ENCODE peak calls at places on chromosome 2, in ten cellular contexts. Y is HCT116, H is GM23338, P is GM23248, I is OCI-LY7, Z is PC-9, C is MM.1S, V is PC-3, B is Karpas-422, F is SK-N-SH. A is an unnamed sample. For H3K9me2, the result is how much of the 10 kb centered on the place peaks cover.

GRCh38 chr2:58569460-58570185 is 328.5 kb upstream of the FANCL start:
- DNase-seq in Z (no peak), V (peak), I (no peak), C (no peak), P (peak), H (peak), B (no peak), F (no peak), Y (no peak), A (peak)

GRCh38 chr2:238709324-238709723 is 138.6 kb upstream of the TWIST2 start:
- DNase-seq in H (no peak), Y (no peak), F (no peak), P (peak), C (no peak), Z (no peak), V (no peak), I (no peak), B (no peak), A (no peak)

GRCh38 chr2:128366746-128367511 is 48.3 kb upstream of the HS6ST1 start:
- DNase-seq in Z (no peak), P (no peak), F (no peak), H (no peak), V (no peak), Y (no peak), B (no peak), C (no peak), I (no peak), A (no peak)

GRCh38 chr2:28521663-28522062 is 25.8 kb downstream of the PLB1 start:
- DNase-seq in Y (no peak), C (no peak), Z (no peak), V (no peak), I (no peak), P (no peak), H (no peak), B (no peak), F (no peak), A (no peak)

GRCh38 chr2:239075918-239076727 is 228.2 kb downstream of the TWIST2 start:
- DNase-seq in B (no peak), F (no peak), C (no peak), I (no peak), Z (no peak), V (no peak), H (no peak), P (no peak), Y (no peak), A (no peak)

GRCh38 chr2:54666741-54667639 is 56.5 kb upstream of the EML6 start:
- DNase-seq in V (no peak), P (peak), F (no peak), I (no peak), Y (no peak), H (no peak), Z (no peak), C (no peak), B (no peak), A (peak)

GRCh38 chr2:60556441-60556997 is 3.1 kb upstream of the BCL11A start:
- DNase-seq in C (no peak), I (peak), B (peak), Z (no peak), P (no peak), Y (no peak), F (peak), H (peak), V (no peak), A (no peak)

GRCh38 chr2:30368258-30368657 is 78.8 kb upstream of the LCLAT1 start:
- DNase-seq in C (no peak), Z (no peak), H (no peak), V (no peak), Y (no peak), F (no peak), B (no peak), I (no peak), P (peak), A (no peak)

GRCh38 chr2:54772531-54772930 is 49.1 kb downstream of the EML6 start:
- DNase-seq in V (peak), H (no peak), B (no peak), Y (no peak), P (peak), Z (no peak), F (no peak), C (no peak), I (no peak), A (no peak)

GRCh38 chr2:102592601-102593000 is 26.8 kb upstream of the SLC9A2 start:
- DNase-seq in Y (no peak), H (peak), F (no peak), P (peak), B (peak), I (no peak), Z (no peak), C (no peak), V (peak), A (peak)

GRCh38 chr2:178804791-178805190 is 2.4 kb downstream of the TTN start:
- DNase-seq in F (peak), P (peak), C (no peak), B (peak), Y (peak), V (peak), I (peak), H (peak), Z (no peak), A (no peak)

GRCh38 chr2:231526341-231527090 is 3.7 kb downstream of the NMUR1 start:
- DNase-seq in F (no peak), C (no peak), Z (no peak), V (no peak), B (no peak), H (no peak), I (no peak), P (no peak), Y (no peak), A (no peak)

GRCh38 chr2:54956392-54956722 is 93.9 kb downstream of the RTN4 start:
- DNase-seq in P (no peak), I (no peak), H (peak), Z (no peak), F (no peak), C (no peak), V (no peak), Y (no peak), B (no peak), A (no peak)

GRCh38 chr2:127563458-127564428 is 28.3 kb downstream of the MYO7B start:
- DNase-seq in V (no peak), F (no peak), Z (no peak), Y (no peak), C (peak), I (no peak), P (no peak), B (no peak), H (no peak), A (no peak)

GRCh38 chr2:179275280-179276013 is 10.8 kb upstream of the SESTD1 start:
- DNase-seq in C (no peak), V (no peak), Y (no peak), I (no peak), F (no peak), H (no peak), B (no peak), P (peak), Z (no peak), A (peak)

GRCh38 chr2:237128026-237128703 is 42.5 kb downstream of the COPS8 start:
- DNase-seq in B (no peak), C (no peak), I (no peak), Y (peak), V (peak), F (peak), P (peak), H (peak), Z (peak), A (peak)

GRCh38 chr2:30730736-30731135 is 76.5 kb downstream of the CAPN13 start:
- DNase-seq in I (no peak), F (no peak), V (no peak), Y (no peak), B (no peak), H (no peak), P (no peak), Z (no peak), C (no peak), A (no peak)

GRCh38 chr2:215528555-215528954 is 92.7 kb upstream of the FN1 start:
- DNase-seq in Z (no peak), H (no peak), V (peak), C (no peak), F (no peak), Y (no peak), I (no peak), P (peak), B (no peak), A (peak)

GRCh38 chr2:190352668-190353536 is 9.5 kb downstream of the INPP1 start:
- DNase-seq in F (peak), B (no peak), C (no peak), H (no peak), P (peak), I (no peak), Z (no peak), V (no peak), Y (no peak), A (peak)

GRCh38 chr2:186959486-186959885 is 110.5 kb upstream of the ZSWIM2 start:
- DNase-seq in Z (no peak), C (no peak), Y (no peak), P (no peak), I (no peak), F (no peak), B (no peak), V (no peak), H (no peak), A (no peak)

GRCh38 chr2:37585982-37586621 is 85.3 kb downstream of the CDC42EP3 start:
- DNase-seq in Z (peak), I (no peak), V (peak), P (peak), Y (peak), H (no peak), F (no peak), C (peak), B (no peak), A (peak)

GRCh38 chr2:198441246-198441645 is 636.9 kb downstream of the PLCL1 start:
- DNase-seq in I (no peak), F (no peak), Z (peak), P (peak), B (no peak), H (no peak), V (peak), C (no peak), Y (no peak), A (no peak)

GRCh38 chr2:204177251-204177976 is 240.9 kb downstream of the ICOS start:
- DNase-seq in P (no peak), Z (no peak), F (no peak), I (no peak), V (no peak), Y (no peak), H (no peak), C (no peak), B (no peak), A (no peak)

GRCh38 chr2:205629021-205629817 is 53.1 kb upstream of the NRP2 start:
- DNase-seq in F (no peak), B (no peak), C (no peak), Y (no peak), V (no peak), I (no peak), H (no peak), P (no peak), Z (no peak), A (peak)
- H3K9me2 ChIP-seq in F (under half), B (under half), C (under half), Y (under half), V (under half), I (under half), H (under half), P (under half), Z (under half), A (under half)

DNA sequence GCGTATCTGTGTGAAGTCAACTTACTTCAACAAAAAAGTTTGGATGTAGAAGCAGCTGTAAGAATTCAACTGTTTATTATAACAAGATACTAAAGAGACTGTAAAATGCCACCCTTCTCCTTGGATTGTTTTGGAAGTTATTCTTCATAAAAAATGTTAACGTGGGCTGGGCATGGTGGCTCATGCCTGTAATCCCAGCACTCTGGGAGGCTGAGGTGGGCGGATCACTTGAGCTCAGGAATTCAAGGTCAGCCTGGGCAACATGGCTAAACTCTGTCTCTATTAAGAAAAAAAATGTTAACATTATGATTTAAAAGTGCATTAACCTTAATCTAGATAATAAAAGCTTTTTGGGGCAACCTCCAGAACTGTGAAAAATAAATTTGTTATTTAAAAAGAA is 7.7 kb downstream of the CIAO1 start:
- DNase-seq in P (peak), I (no peak), F (no peak), B (no peak), C (no peak), Z (no peak), Y (no peak), H (no peak), V (no peak), A (no peak)
- H3K9me2 ChIP-seq in P (under half), I (under half), F (under half), B (under half), C (under half), Z (under half), Y (under half), H (under half), V (under half), A (under half)

DNA sequence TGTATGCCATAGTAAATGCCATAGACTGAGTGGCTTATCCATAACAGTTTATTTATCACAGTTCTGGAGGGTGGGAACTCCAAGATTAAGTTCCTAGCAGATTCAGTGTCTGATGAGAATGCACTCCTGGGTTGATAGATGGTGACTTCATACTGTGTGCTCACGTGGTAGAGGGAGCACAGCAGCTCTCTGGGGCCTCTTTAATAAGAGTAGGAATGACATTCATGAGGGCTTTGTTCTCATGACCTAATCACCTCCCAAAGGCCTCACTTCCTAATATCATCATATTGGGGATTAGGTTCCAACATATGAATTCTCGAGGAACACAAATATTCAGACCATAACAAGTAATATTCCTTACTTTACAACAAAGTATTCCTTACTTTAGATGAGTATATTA is 98.1 kb upstream of the SH3BP4 start:
- DNase-seq in Y (no peak), P (peak), B (no peak), V (no peak), H (no peak), I (no peak), F (no peak), Z (no peak), C (no peak), A (no peak)
- H3K9me2 ChIP-seq in Y (under half), P (under half), B (under half), V (under half), H (under half), I (under half), F (under half), Z (under half), C (under half), A (under half)

GRCh38 chr2:230011617-230012016 is 57.1 kb downstream of the SLC16A14 start:
- DNase-seq in I (no peak), V (peak), Z (no peak), F (no peak), H (no peak), B (no peak), P (peak), Y (no peak), C (no peak), A (no peak)
- H3K9me2 ChIP-seq in I (under half), V (under half), Z (under half), F (under half), H (under half), B (under half), P (under half), Y (under half), C (under half), A (under half)

GRCh38 chr2:160437273-160437672 is 56.3 kb downstream of the RBMS1 start:
- DNase-seq in P (no peak), V (no peak), Y (no peak), B (no peak), F (no peak), H (no peak), Z (no peak), C (no peak), I (no peak), A (no peak)
- H3K9me2 ChIP-seq in P (under half), V (under half), Y (under half), B (under half), F (under half), H (under half), Z (under half), C (under half), I (under half), A (under half)

GRCh38 chr2:159227467-159227866 is 59.0 kb downstream of the WDSUB1 start:
- DNase-seq in C (no peak), F (no peak), Y (no peak), Z (no peak), P (peak), V (no peak), I (no peak), H (no peak), B (no peak), A (no peak)
- H3K9me2 ChIP-seq in C (under half), F (under half), Y (under half), Z (under half), P (under half), V (under half), I (under half), H (under half), B (under half), A (under half)

GRCh38 chr2:156489750-156490466 is 53.7 kb downstream of the GPD2 start:
- DNase-seq in Z (no peak), H (no peak), Y (no peak), C (no peak), P (peak), I (no peak), V (peak), F (no peak), B (no peak), A (no peak)

GRCh38 chr2:156490467-156490840 is 54.3 kb downstream of the GPD2 start:
- DNase-seq in H (no peak), C (no peak), Z (no peak), B (no peak), F (no peak), Y (no peak), P (no peak), I (no peak), V (no peak), A (no peak)

DNA sequence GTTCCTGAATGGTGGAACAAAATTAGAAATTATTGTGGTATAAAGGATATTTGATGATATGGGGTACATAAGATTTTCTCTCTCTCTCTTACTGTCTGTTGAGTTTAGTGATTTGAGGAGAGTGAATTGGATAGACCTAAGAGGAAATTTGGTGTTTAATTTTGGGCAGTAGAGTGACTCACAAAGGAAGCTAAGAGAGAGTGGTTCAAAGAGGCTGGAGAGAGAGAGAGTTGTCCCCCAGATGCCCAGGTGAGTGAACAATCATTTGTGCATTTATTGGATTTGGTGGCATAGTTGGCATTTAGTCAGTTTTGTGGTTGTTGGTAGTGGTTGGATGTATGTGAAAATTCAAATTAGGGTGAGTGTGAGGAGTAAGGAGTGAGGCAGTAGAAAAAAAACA is 56.8 kb downstream of the GPD2 start:
- DNase-seq in V (peak), Y (no peak), C (no peak), B (no peak), F (no peak), H (no peak), P (no peak), I (no peak), Z (peak), A (no peak)
- H3K9me2 ChIP-seq in V (under half), Y (under half), C (under half), B (under half), F (under half), H (under half), P (under half), I (under half), Z (under half), A (under half)

A was measured in hepatocyte.